ENCODE peak calls at places on chromosomes 5 and 9, in six cellular contexts. Y, B, M, R, A and O are unnamed samples.
A peak's percentile ranks its signal among the peaks of the same experiment; 100 is the strongest.

GRCh38 chr5:78669331-78669730 is 20.8 kb upstream of the LHFPL2 start:
- DNase-seq in B (no peak), Y (no peak), M (no peak), A (no peak), R (no peak), O (no peak)

GRCh38 chr5:170266570-170267379 is 30.8 kb downstream of the LCP2 start:
- DNase-seq in R (no peak), M (no peak), A (no peak), B (no peak), Y (no peak), O (no peak)

GRCh38 chr5:133944263-133945230 is 23.9 kb downstream of the C5orf15 start:
- DNase-seq in B (peak; percentile 52), A (no peak), Y (peak; percentile 67), R (peak; percentile 44), M (peak; percentile 42), O (peak; percentile 65)

GRCh38 chr5:10537614-10538013 is 26.3 kb upstream of the ANKRD33B start:
- DNase-seq in Y (no peak), M (no peak), B (no peak), R (no peak), A (no peak), O (no peak)

GRCh38 chr5:60482301-60482700 is 217.7 kb downstream of the DEPDC1B start:
- DNase-seq in R (no peak), M (no peak), B (no peak), A (no peak), Y (peak; percentile 55), O (no peak)

GRCh38 chr5:165242701-165243100 is 1737.3 kb downstream of the MAT2B start:
- DNase-seq in M (no peak), A (no peak), R (no peak), B (no peak), Y (no peak), O (no peak)

GRCh38 chr5:129652353-129653138 is 95.3 kb upstream of the MINAR2 start:
- DNase-seq in B (no peak), M (no peak), R (no peak), Y (no peak), A (no peak), O (no peak)

GRCh38 chr5:112995764-112996618 is 19.4 kb downstream of the DCP2 start:
- DNase-seq in R (peak; percentile 76), B (peak; percentile 66), Y (peak; percentile 63), A (no peak), M (peak; percentile 79), O (peak; percentile 43)

GRCh38 chr5:142445266-142445665 is 120.4 kb upstream of the SPRY4 start:
- DNase-seq in Y (no peak), A (no peak), M (peak; percentile 22), R (peak; percentile 48), B (no peak), O (no peak)

GRCh38 chr9:96072930-96073329 is 197.4 kb downstream of the ERCC6L2 start:
- DNase-seq in M (no peak), B (no peak), R (no peak), Y (no peak), A (no peak), O (no peak)

GRCh38 chr5:166625210-166625865 is 1666.1 kb upstream of the WWC1 start:
- DNase-seq in R (no peak), Y (peak; percentile 89), A (no peak), M (peak; percentile 70), B (no peak), O (no peak)

GRCh38 chr9:129289131-129289731 is 111.2 kb upstream of the IER5L start:
- DNase-seq in B (no peak), A (no peak), R (no peak), M (no peak), Y (no peak), O (no peak)

GRCh38 chr5:100306000-100306399 is 229.2 kb upstream of the FAM174A start:
- DNase-seq in Y (no peak), A (no peak), B (no peak), M (no peak), R (no peak), O (no peak)

GRCh38 chr5:21574429-21574828 is 1278.7 kb downstream of the CDH12 start:
- DNase-seq in Y (no peak), B (no peak), M (no peak), A (no peak), R (no peak), O (no peak)

GRCh38 chr9:123513554-123513953 is 157.6 kb downstream of the CRB2 start:
- DNase-seq in Y (no peak), B (no peak), M (no peak), A (no peak), R (no peak), O (no peak)

GRCh38 chr9:134422301-134422700 is 96.0 kb downstream of the RXRA start:
- DNase-seq in A (no peak), R (no peak), Y (peak; percentile 75), M (no peak), B (no peak), O (no peak)

GRCh38 chr9:98709968-98710965 is 1.5 kb upstream of the GABBR2 start:
- DNase-seq in Y (peak; percentile 63), R (peak; percentile 73), A (no peak), B (no peak), M (peak; percentile 45), O (peak; percentile 51)

GRCh38 chr9:101514056-101514455 is 19.6 kb upstream of the RNF20 start:
- DNase-seq in M (peak; percentile 9), B (no peak), Y (peak; percentile 38), A (no peak), R (peak; percentile 72), O (no peak)

GRCh38 chr5:151699071-151699901 is 12.6 kb upstream of the SPARC start:
- DNase-seq in Y (peak; percentile 98), A (no peak), B (no peak), R (peak; percentile 99), M (peak; percentile 99), O (peak; percentile 57)

GRCh38 chr5:1221721-1222120 is 3.5 kb upstream of the SLC6A18 start:
- DNase-seq in Y (no peak), R (no peak), A (no peak), B (no peak), M (no peak), O (no peak)

GRCh38 chr5:76601470-76601869 is 21.7 kb downstream of the F2RL2 start:
- DNase-seq in B (peak; percentile 48), Y (peak; percentile 74), R (peak; percentile 80), A (no peak), M (peak; percentile 78), O (peak; percentile 31)

GRCh38 chr5:14668247-14668646 is 3.7 kb downstream of the OTULIN start:
- DNase-seq in Y (no peak), A (no peak), R (no peak), B (no peak), M (no peak), O (no peak)

GRCh38 chr9:134778841-134779411 is 101.7 kb upstream of the FCN2 start:
- DNase-seq in B (peak; percentile 52), Y (peak; percentile 87), M (peak; percentile 66), A (peak; percentile 54), R (peak; percentile 46), O (peak; percentile 87)

GRCh38 chr5:160303690-160304089 is 8.7 kb downstream of the CCNJL start:
- DNase-seq in Y (no peak), R (no peak), M (no peak), B (no peak), A (no peak), O (no peak)

GRCh38 chr5:71872465-71872864 is 153.4 kb downstream of the CARTPT start:
- DNase-seq in A (no peak), M (no peak), R (no peak), Y (no peak), B (no peak), O (no peak)

GRCh38 chr5:178377583-178378270 is 145.1 kb upstream of the PHYKPL start:
- DNase-seq in Y (no peak), A (no peak), B (no peak), R (no peak), M (no peak), O (no peak)

GRCh38 chr5:169125571-169125970 is 175.4 kb downstream of the SLIT3 start:
- DNase-seq in Y (peak; percentile 49), M (no peak), A (no peak), R (no peak), B (no peak), O (no peak)

GRCh38 chr5:102271759-102272158 is 24.3 kb downstream of the SLCO4C1 start:
- DNase-seq in M (peak; percentile 6), A (no peak), R (no peak), Y (peak; percentile 19), B (peak; percentile 11), O (no peak)
- H2BK15ac ChIP-seq in M (no peak overlapping the region), A (no peak overlapping the region), R (no peak overlapping the region), Y (no peak overlapping the region), B (no peak overlapping the region), O (no peak overlapping the region)

GRCh38 chr9:93937193-93937592 is 18.0 kb downstream of the BARX1 start:
- DNase-seq in R (no peak), B (no peak), M (no peak), Y (no peak), A (no peak), O (no peak)
- H2AK5ac ChIP-seq in R (no peak overlapping the region), B (no peak overlapping the region), M (no peak overlapping the region), Y (no peak overlapping the region), A (no peak overlapping the region), O (no peak overlapping the region)

GRCh38 chr9:112850840-112851239 is 39.8 kb downstream of the SLC46A2 start:
- DNase-seq in A (no peak), R (no peak), Y (no peak), M (no peak), B (no peak), O (no peak)

GRCh38 chr9:112844771-112845542 is 45.7 kb downstream of the SLC46A2 start:
- DNase-seq in A (no peak), Y (peak; percentile 72), M (peak; percentile 61), B (peak; percentile 68), R (peak; percentile 66), O (peak; percentile 77)

GRCh38 chr9:112846528-112847488 is 43.9 kb downstream of the SLC46A2 start:
- DNase-seq in R (peak; percentile 77), M (peak; percentile 35), Y (no peak), A (no peak), B (no peak), O (no peak)

GRCh38 chr9:112849363-112849922 is 41.2 kb downstream of the SLC46A2 start:
- DNase-seq in Y (no peak), A (no peak), B (no peak), M (no peak), R (no peak), O (no peak)

DNA sequence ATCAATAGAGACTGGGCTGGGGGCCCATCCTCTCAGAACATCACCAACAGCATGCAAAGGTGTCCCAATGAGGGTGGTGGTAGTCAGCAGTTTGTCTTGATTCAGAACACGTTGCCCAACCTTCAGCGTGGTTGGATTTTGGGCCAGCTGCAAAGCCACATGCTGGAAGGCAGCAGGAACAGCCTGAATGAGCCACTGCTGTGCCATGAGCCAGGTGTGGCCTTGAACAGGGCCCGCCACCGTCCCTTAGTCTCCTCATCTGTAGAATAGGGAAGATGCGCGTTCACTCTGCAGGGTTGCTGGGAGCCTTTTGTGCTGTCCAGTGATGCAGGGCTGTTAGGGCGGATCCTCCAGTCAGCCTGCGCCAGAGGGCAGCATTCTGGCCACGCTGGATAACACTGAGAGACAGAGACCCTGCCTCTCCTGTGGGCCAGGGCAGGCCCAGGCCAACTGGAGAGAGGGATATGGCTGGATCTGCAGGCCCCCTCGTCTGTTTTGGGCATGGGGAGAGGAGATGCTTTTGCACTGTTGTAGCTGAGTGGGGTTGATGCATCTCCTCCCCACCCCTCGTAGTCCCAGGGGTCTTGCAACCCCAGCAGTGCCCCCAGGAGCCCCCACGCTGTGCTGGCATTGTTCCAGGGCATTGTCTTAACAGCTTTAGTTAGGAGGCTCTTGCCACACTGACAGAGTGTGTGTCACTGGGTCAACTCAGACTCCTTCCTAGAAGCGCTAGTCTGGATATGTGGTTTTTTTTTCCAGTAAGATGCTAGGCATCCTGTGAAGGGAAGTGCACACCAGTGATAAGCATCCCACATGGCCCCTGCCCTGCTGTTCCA is 42.1 kb downstream of the SLC46A2 start:
- DNase-seq in M (no peak), Y (no peak), R (no peak), A (no peak), B (peak; percentile 18), O (peak; percentile 55)
- H3K4me2 ChIP-seq in M (no peak overlapping the region), Y (no peak overlapping the region), R (no peak overlapping the region), A (no peak overlapping the region), B (no peak overlapping the region), O (no peak overlapping the region)

GRCh38 chr9:114259800-114260523 is 62.9 kb upstream of the ORM1 start:
- DNase-seq in Y (no peak), R (no peak), B (no peak), M (no peak), A (no peak), O (no peak)
- H2BK15ac ChIP-seq in Y (no peak overlapping the region), R (no peak overlapping the region), B (peak overlapping the region; percentile 13), M (peak overlapping the region; percentile 26), A (no peak overlapping the region), O (no peak overlapping the region)